ENCODE peak calls at places on chromosomes 4 and X, in ten cellular contexts. Q, B, E, H, G, Z, V, O, F and N are unnamed samples. For H3K9me3, the result is how much of the 10 kb centered on the place peaks cover.

GRCh38 chr4:45294464-45294863 is 568.1 kb upstream of the GNPDA2 start:
- DNase-seq in Q (no peak), B (no peak), E (no peak), H (no peak), G (no peak), Z (no peak), V (no peak), O (no peak), F (no peak), N (no peak)

GRCh38 chrX:10932842-10933440 is 178.2 kb upstream of the HCCS start:
- DNase-seq in Q (no peak), B (no peak), E (no peak), H (no peak), G (no peak), Z (no peak), V (no peak), O (no peak), F (no peak), N (no peak)

GRCh38 chrX:22118161-22118830 is 86.2 kb downstream of the PHEX start:
- DNase-seq in Q (no peak), B (no peak), E (no peak), H (no peak), G (no peak), Z (no peak), V (no peak), O (no peak), F (no peak), N (no peak)

GRCh38 chrX:7054219-7055206 is 93.0 kb upstream of the STS start:
- DNase-seq in Q (no peak), B (no peak), E (no peak), H (no peak), G (no peak), Z (no peak), V (no peak), O (no peak), F (no peak), N (no peak)

GRCh38 chrX:120262781-120263719 is 12.4 kb downstream of the ZBTB33 start:
- DNase-seq in Q (no peak), B (no peak), E (no peak), H (no peak), G (no peak), Z (no peak), V (no peak), O (no peak), F (no peak), N (no peak)

GRCh38 chr4:123354701-123355100 is 41.9 kb upstream of the SPRY1 start:
- DNase-seq in Q (no peak), B (no peak), E (no peak), H (no peak), G (no peak), Z (peak), V (no peak), O (no peak), F (no peak), N (no peak)

GRCh38 chrX:137354851-137355250 is 211.1 kb upstream of the ZIC3 start:
- DNase-seq in Q (no peak), B (no peak), E (no peak), H (no peak), G (no peak), Z (no peak), V (no peak), O (no peak), F (no peak), N (no peak)

GRCh38 chr4:39047691-39048090 is 14.3 kb upstream of the KLHL5 start:
- DNase-seq in Q (no peak), B (no peak), E (no peak), H (no peak), G (no peak), Z (no peak), V (no peak), O (no peak), F (no peak), N (no peak)

GRCh38 chr4:131430302-131430701 is 1718.8 kb upstream of the PCDH10 start:
- DNase-seq in Q (no peak), B (no peak), E (no peak), H (no peak), G (no peak), Z (no peak), V (no peak), O (no peak), F (no peak), N (no peak)

GRCh38 chrX:19565605-19566004 is 50.3 kb upstream of the MAP3K15 start:
- DNase-seq in Q (no peak), B (no peak), E (no peak), H (no peak), G (no peak), Z (no peak), V (no peak), O (no peak), F (no peak), N (no peak)

GRCh38 chr4:118173956-118174355 is 139.7 kb downstream of the NDST3 start:
- DNase-seq in Q (no peak), B (no peak), E (no peak), H (no peak), G (no peak), Z (no peak), V (no peak), O (no peak), F (no peak), N (no peak)

GRCh38 chr4:26874110-26874509 is 13.5 kb downstream of the STIM2 start:
- DNase-seq in Q (no peak), B (peak), E (no peak), H (no peak), G (no peak), Z (no peak), V (no peak), O (no peak), F (no peak), N (no peak)
- H3K9me3 ChIP-seq in Q (under half), B (under half), E (under half), H (under half), G (under half), Z (under half), V (under half), O (under half), F (under half), N (under half)

GRCh38 chr4:150888217-150888616 is 126.9 kb downstream of the LRBA start:
- DNase-seq in Q (no peak), B (no peak), E (no peak), H (no peak), G (no peak), Z (no peak), V (no peak), O (no peak), F (no peak), N (no peak)

GRCh38 chr4:150886597-150886996 is 128.5 kb downstream of the LRBA start:
- DNase-seq in Q (no peak), B (no peak), E (no peak), H (no peak), G (no peak), Z (no peak), V (no peak), O (no peak), F (no peak), N (no peak)

GRCh38 chr4:150888625-150889024 is 126.5 kb downstream of the LRBA start:
- DNase-seq in Q (no peak), B (no peak), E (no peak), H (no peak), G (no peak), Z (no peak), V (no peak), O (no peak), F (no peak), N (no peak)

GRCh38 chr4:150890246-150890645 is 124.8 kb downstream of the LRBA start:
- DNase-seq in Q (no peak), B (no peak), E (no peak), H (no peak), G (no peak), Z (no peak), V (no peak), O (no peak), F (no peak), N (no peak)

GRCh38 chr4:150889306-150889705 is 125.8 kb downstream of the LRBA start:
- DNase-seq in Q (no peak), B (no peak), E (no peak), H (no peak), G (no peak), Z (no peak), V (no peak), O (no peak), F (no peak), N (no peak)
- H3K4me3 ChIP-seq in Q (no peak), B (no peak), E (no peak), H (no peak), G (no peak), Z (no peak), V (no peak), O (no peak), F (no peak), N (no peak)

DNA sequence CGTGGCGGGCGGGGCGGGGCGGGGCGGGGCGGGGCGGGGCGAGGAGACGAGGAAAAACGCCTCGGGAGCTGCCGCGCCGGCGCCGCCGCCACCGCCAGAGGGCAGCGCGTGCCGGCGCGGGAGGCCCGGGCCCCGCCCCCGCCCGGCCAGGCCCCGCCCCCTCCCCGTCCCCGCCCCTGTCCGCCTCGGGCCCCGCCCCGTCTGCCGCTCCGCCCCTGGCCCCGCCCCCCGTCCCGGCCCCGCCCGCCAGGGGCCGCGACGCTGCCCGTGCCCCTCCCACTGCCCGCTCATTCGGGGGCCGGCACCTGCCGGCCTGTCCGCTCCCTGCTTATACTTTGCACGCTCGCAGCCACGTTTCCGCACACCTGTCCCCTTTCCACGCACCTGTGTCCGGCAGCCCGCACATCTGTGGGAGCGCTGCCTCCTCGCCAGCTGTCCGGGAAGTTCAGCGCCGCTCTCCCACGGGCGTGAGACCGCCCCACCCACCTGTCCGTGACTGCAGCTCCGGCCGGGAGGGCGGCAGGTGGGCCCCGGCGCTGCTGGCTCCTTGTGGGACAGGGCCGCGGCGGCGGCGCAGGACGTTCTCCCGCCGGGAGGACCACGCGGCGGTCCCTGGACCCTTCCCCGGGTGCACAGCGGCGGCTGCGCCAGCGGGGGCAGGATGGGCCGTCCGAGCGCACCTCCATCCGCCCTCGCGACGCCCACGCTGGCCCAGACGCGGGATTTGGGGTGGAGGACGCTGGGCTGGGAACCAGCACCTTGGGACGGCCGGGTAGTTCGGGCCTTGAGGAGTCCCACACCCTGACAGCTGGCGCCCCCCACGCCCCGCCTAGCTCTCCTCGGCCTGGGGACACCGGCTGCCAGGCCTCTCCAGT is 1.5 kb upstream of the FGFRL1 start:
- DNase-seq in Q (peak), B (peak), E (peak), H (peak), G (peak), Z (peak), V (peak), O (peak), F (no peak), N (peak)
- TF ChIP-seq POLR2A in Q (no peak), B (peak), E (peak), H (no peak), G (no peak), Z (no peak), V (no peak), O (no peak), F (no peak), N (no peak)

DNA sequence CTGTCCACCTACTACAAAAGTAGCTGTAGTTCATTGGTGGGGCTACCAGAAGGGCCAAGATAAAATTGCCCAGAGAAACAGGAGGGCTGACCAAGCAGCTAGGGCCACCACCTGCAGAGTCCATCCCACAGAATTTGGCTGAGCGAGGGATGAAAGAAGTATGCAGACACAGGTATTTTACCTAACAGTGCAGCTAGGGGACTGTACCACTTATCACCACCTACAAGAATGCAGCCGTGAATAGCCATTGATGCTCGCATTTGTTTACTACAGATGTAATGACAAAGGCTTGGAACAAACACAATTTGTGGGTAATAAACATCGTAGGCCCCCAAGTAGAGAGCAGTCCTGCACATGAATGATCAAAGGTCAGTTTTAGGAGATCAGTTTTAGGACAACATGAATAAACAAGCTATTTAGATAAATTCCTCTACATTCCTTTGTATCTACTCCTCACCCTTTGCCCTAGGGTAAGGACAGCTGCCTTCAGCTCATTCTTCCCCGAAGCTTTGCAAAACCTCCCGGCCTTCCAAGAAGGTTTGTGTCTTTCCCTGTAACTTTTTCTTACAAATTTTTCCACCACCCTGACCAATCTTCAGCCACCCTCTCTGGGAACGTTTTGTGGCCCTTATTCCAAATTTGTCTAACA is 49.5 kb downstream of the ZNF718 start:
- DNase-seq in Q (no peak), B (no peak), E (no peak), H (no peak), G (no peak), Z (no peak), V (no peak), O (no peak), F (no peak), N (no peak)
- H3K9me3 ChIP-seq in Q (under half), B (under half), E (half or more), H (half or more), G (under half), Z (under half), V (under half), O (under half), F (under half), N (under half)

DNA sequence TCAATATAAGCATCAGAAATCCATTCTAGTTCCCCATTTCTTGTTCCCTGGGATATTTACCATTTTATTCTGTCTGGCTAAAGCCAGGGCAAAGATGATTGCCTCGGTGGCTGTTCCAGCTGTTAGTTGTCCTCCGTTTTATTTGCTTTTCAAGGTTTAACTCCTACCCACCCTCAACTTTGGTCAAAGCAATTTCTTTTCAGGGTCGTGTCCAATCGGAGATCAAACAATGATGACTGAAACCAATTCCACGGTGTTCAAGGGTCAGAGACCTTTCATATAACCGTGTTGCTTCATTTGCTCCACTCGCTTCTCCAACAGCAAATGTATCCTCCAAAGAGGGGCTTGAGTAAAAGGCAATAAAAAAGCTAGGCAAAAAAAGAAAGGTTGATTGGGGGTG is 193.5 kb upstream of the FTHL17 start:
- DNase-seq in Q (no peak), B (no peak), E (no peak), H (no peak), G (no peak), Z (no peak), V (no peak), O (no peak), F (no peak), N (no peak)
- H3K4me3 ChIP-seq in Q (no peak), B (peak), E (no peak), H (peak), G (no peak), Z (no peak), V (peak), O (peak), F (no peak), N (peak)

DNA sequence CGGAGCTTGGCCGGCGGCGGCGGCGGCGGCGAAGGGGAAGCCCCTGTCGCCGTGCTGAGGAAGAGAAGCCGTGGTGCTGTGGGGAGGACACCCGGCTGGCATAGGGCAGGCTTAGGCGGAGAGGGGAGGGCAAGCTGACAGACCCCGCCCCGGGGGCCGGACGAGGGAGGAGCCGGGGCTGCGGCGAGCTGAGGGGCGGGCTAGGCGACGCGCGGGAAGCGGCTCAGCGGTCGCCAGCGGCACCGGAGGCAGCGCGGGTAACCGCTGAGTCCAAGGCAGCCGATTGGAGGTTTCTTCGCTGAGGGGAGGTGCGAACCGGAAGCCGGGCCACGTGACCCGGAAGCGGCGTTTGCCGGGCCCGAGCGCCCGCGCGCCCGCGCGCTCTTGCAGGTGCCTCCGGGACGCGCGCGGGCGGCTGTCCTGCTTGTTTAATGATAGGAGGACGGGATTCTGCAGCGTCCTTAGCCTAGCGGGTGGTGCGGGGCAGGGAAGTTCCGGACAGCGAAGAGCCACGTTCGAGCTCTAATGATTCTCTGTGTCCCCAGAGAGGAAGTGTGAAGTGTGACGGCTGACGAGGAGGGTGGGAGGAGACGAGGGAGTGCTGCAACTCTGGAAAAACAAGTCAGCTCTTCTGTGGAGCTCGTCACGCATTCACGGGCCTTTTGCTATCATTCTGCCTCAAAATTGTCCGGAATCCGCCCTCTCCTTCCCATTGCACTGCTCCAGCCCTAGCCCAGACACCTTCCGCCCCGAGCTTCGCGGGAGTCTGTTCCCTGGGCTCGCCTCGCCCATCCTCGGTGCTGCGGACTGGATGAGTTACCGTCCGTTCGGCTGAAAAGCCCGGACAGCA is at the start of gene AP1S2:
- DNase-seq in Q (peak), B (peak), E (peak), H (peak), G (peak), Z (peak), V (peak), O (peak), F (peak), N (peak)
- TF ChIP-seq POLR2A in Q (no peak), B (peak), E (peak), H (peak), G (peak), Z (no peak), V (peak), O (peak), F (peak), N (peak)

DNA sequence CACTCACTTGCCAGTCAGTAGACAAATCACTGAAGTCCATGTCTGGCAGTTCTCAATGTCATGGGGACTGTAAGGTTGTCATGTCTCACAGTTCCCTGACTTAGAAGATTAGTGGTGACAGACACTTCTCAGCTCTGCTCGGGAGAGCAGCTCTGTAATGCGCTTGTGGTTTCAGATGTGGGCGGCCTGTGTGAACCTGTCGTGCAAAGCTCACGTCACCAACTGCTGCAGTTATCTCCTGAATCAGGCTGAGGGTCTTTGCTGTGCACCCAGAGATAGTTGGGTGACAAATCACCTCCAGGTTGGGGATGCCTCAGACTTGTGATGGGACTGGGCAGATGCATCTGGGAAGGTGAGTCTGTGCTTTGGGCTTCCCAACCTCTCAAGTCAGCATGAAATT is at the start of gene IL9R:
- DNase-seq in Q (no peak), B (no peak), E (no peak), H (no peak), G (no peak), Z (no peak), V (no peak), O (no peak), F (peak), N (no peak)
- H3K9me3 ChIP-seq in Q (under half), B (under half), E (under half), H (under half), G (under half), Z (under half), V (under half), O (under half), F (under half), N (under half)

GRCh38 chrX:2967584-2967983 is 38.4 kb upstream of the ARSD start:
- DNase-seq in Q (no peak), B (no peak), E (no peak), H (no peak), G (no peak), Z (no peak), V (no peak), O (no peak), F (no peak), N (no peak)
- H3K4me3 ChIP-seq in Q (no peak), B (no peak), E (no peak), H (no peak), G (no peak), Z (no peak), V (no peak), O (peak), F (no peak), N (no peak)